ENCODE peak calls at places on chromosomes 5 and 9, in ten cellular contexts. One of them, this sample, is unnamed.

GRCh38 chr9:115513148-115513547 is 395.2 kb upstream of the TNC start:
- DNase-seq in left ventricle myocardium inferior: no peak
- DNase-seq in GM23338: peak; percentile 25
- DNase-seq in CD4-positive, alpha-beta T cell: no peak
- DNase-seq in AG04449: no peak
- DNase-seq in cardiac muscle cell: no peak
- DNase-seq in heart left ventricle: no peak
- DNase-seq in body of pancreas: no peak
- DNase-seq in choroid plexus epithelial cell: no peak
- DNase-seq in GM12865: no peak
- DNase-seq in this sample: no peak

GRCh38 chr5:12616093-12616492 is 711.8 kb upstream of the CTNND2 start:
- DNase-seq in left ventricle myocardium inferior: no peak
- DNase-seq in GM23338: no peak
- DNase-seq in CD4-positive, alpha-beta T cell: no peak
- DNase-seq in AG04449: no peak
- DNase-seq in cardiac muscle cell: no peak
- DNase-seq in heart left ventricle: no peak
- DNase-seq in body of pancreas: no peak
- DNase-seq in choroid plexus epithelial cell: no peak
- DNase-seq in GM12865: no peak
- DNase-seq in this sample: no peak

GRCh38 chr5:14721990-14722656 is 57.6 kb downstream of the OTULIN start:
- DNase-seq in left ventricle myocardium inferior: no peak
- DNase-seq in GM23338: no peak
- DNase-seq in CD4-positive, alpha-beta T cell: no peak
- DNase-seq in AG04449: no peak
- DNase-seq in cardiac muscle cell: no peak
- DNase-seq in heart left ventricle: no peak
- DNase-seq in body of pancreas: no peak
- DNase-seq in choroid plexus epithelial cell: no peak
- DNase-seq in GM12865: no peak
- DNase-seq in this sample: no peak

GRCh38 chr9:32406046-32406445 is 21.6 kb downstream of the ACO1 start:
- DNase-seq in left ventricle myocardium inferior: no peak
- DNase-seq in GM23338: no peak
- DNase-seq in CD4-positive, alpha-beta T cell: no peak
- DNase-seq in AG04449: no peak
- DNase-seq in cardiac muscle cell: no peak
- DNase-seq in heart left ventricle: no peak
- DNase-seq in body of pancreas: no peak
- DNase-seq in choroid plexus epithelial cell: no peak
- DNase-seq in GM12865: no peak
- DNase-seq in this sample: no peak

GRCh38 chr9:69122391-69123141 is 51.5 kb upstream of the TJP2 start:
- DNase-seq in left ventricle myocardium inferior: no peak
- DNase-seq in GM23338: peak; percentile 82
- DNase-seq in CD4-positive, alpha-beta T cell: no peak
- DNase-seq in AG04449: peak; percentile 51
- DNase-seq in cardiac muscle cell: peak; percentile 36
- DNase-seq in heart left ventricle: no peak
- DNase-seq in body of pancreas: peak; percentile 69
- DNase-seq in choroid plexus epithelial cell: peak; percentile 93
- DNase-seq in GM12865: no peak
- DNase-seq in this sample: no peak

GRCh38 chr9:137385061-137385655 is 37.8 kb downstream of the EXD3 start:
- DNase-seq in left ventricle myocardium inferior: peak; percentile 4
- DNase-seq in GM23338: no peak
- DNase-seq in CD4-positive, alpha-beta T cell: no peak
- DNase-seq in AG04449: no peak
- DNase-seq in cardiac muscle cell: no peak
- DNase-seq in heart left ventricle: peak; percentile 15
- DNase-seq in body of pancreas: no peak
- DNase-seq in choroid plexus epithelial cell: no peak
- DNase-seq in GM12865: no peak
- DNase-seq in this sample: no peak

GRCh38 chr5:155049569-155050383 is 36.2 kb downstream of the KIF4B start:
- DNase-seq in left ventricle myocardium inferior: no peak
- DNase-seq in GM23338: peak; percentile 76
- DNase-seq in CD4-positive, alpha-beta T cell: no peak
- DNase-seq in AG04449: no peak
- DNase-seq in cardiac muscle cell: peak; percentile 16
- DNase-seq in heart left ventricle: no peak
- DNase-seq in body of pancreas: no peak
- DNase-seq in choroid plexus epithelial cell: peak; percentile 39
- DNase-seq in GM12865: peak; percentile 30
- DNase-seq in this sample: no peak

GRCh38 chr5:107365355-107366109 is 305.2 kb downstream of the EFNA5 start:
- DNase-seq in left ventricle myocardium inferior: no peak
- DNase-seq in GM23338: peak; percentile 39
- DNase-seq in CD4-positive, alpha-beta T cell: no peak
- DNase-seq in AG04449: peak; percentile 85
- DNase-seq in cardiac muscle cell: no peak
- DNase-seq in heart left ventricle: no peak
- DNase-seq in body of pancreas: no peak
- DNase-seq in choroid plexus epithelial cell: peak; percentile 95
- DNase-seq in GM12865: peak; percentile 63
- DNase-seq in this sample: no peak

DNA sequence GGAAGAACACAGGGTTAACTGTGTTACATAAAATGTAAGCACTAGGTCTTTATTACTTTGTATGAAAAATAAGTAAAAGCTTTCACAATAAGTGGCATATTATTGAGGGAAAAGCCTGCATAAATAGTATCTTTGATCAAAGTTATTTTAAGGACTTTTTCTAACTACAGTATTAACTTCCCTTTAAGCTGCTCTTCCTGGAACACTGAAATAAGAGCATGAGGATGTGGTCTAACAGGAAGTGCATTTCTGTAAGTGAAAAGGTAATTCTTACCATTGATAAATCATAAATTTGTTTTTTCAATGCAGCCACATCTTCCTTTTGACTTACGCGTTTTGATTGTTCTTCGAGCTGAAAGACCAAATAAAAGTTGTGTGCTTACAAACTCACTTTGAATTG is 50.8 kb downstream of the RASEF start:
- DNase-seq in left ventricle myocardium inferior: no peak
- DNase-seq in GM23338: no peak
- DNase-seq in CD4-positive, alpha-beta T cell: no peak
- DNase-seq in AG04449: no peak
- DNase-seq in cardiac muscle cell: no peak
- DNase-seq in heart left ventricle: no peak
- DNase-seq in body of pancreas: no peak
- DNase-seq in choroid plexus epithelial cell: peak; percentile 26
- DNase-seq in GM12865: no peak
- DNase-seq in this sample: no peak
- TF ChIP-seq CTCF in left ventricle myocardium inferior: no peak
- TF ChIP-seq CTCF in GM23338: no peak
- TF ChIP-seq CTCF in CD4-positive, alpha-beta T cell: no peak
- TF ChIP-seq CTCF in AG04449: no peak
- TF ChIP-seq CTCF in cardiac muscle cell: no peak
- TF ChIP-seq CTCF in heart left ventricle: no peak
- TF ChIP-seq CTCF in body of pancreas: no peak
- TF ChIP-seq CTCF in choroid plexus epithelial cell: no peak
- TF ChIP-seq CTCF in GM12865: no peak
- TF ChIP-seq CTCF in this sample: no peak

GRCh38 chr5:146428658-146429057 is 18.5 kb upstream of the TCERG1 start:
- DNase-seq in left ventricle myocardium inferior: no peak
- DNase-seq in GM23338: no peak
- DNase-seq in CD4-positive, alpha-beta T cell: no peak
- DNase-seq in AG04449: no peak
- DNase-seq in cardiac muscle cell: no peak
- DNase-seq in heart left ventricle: no peak
- DNase-seq in body of pancreas: no peak
- DNase-seq in choroid plexus epithelial cell: no peak
- DNase-seq in GM12865: peak; percentile 47
- DNase-seq in this sample: no peak

GRCh38 chr5:146425023-146425422 is 22.1 kb upstream of the TCERG1 start:
- DNase-seq in left ventricle myocardium inferior: no peak
- DNase-seq in GM23338: peak; percentile 62
- DNase-seq in CD4-positive, alpha-beta T cell: no peak
- DNase-seq in AG04449: no peak
- DNase-seq in cardiac muscle cell: no peak
- DNase-seq in heart left ventricle: no peak
- DNase-seq in body of pancreas: no peak
- DNase-seq in choroid plexus epithelial cell: no peak
- DNase-seq in GM12865: no peak
- DNase-seq in this sample: no peak

GRCh38 chr5:146427619-146427997 is 19.5 kb upstream of the TCERG1 start:
- DNase-seq in left ventricle myocardium inferior: no peak
- DNase-seq in GM23338: no peak
- DNase-seq in CD4-positive, alpha-beta T cell: no peak
- DNase-seq in AG04449: no peak
- DNase-seq in cardiac muscle cell: no peak
- DNase-seq in heart left ventricle: no peak
- DNase-seq in body of pancreas: no peak
- DNase-seq in choroid plexus epithelial cell: no peak
- DNase-seq in GM12865: no peak
- DNase-seq in this sample: no peak

GRCh38 chr5:146426305-146426704 is 20.8 kb upstream of the TCERG1 start:
- DNase-seq in left ventricle myocardium inferior: no peak
- DNase-seq in GM23338: no peak
- DNase-seq in CD4-positive, alpha-beta T cell: no peak
- DNase-seq in AG04449: no peak
- DNase-seq in cardiac muscle cell: no peak
- DNase-seq in heart left ventricle: no peak
- DNase-seq in body of pancreas: no peak
- DNase-seq in choroid plexus epithelial cell: no peak
- DNase-seq in GM12865: no peak
- DNase-seq in this sample: no peak

DNA sequence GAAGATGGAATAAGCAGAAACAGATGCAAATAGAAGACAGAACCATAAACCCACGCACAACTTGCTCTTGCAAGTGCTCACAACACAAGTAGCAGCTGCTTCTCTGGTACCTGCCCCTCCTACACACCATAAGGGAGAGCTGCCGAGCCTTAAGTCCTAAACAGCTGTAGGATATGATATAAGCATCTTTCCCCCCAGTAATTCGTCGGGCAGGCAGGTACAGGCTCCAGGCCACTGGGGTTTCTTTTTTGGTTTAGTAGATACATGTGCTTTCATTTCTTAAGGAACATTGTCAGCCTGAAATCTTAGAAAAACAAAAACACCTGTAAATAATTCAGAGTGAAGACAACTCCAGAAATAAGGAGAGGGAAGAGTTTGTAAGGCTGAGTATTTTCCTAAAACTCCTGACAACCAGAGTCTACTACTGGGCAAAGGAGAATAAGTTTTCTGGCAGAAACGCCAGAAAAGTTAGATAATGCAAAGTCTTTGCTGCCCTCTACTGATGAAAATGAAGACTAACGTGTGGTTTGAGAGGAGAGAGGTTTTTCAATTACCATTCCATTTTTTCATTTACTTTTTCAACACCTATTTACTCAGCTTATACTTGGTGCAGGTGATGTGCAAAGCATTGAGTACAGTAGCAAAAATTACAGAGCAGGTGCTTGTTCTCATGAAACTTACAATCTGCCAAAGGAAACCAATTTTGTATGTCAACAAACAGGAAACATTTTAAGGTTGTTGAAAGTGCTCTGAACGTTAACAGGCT is 20.1 kb upstream of the TCERG1 start:
- DNase-seq in left ventricle myocardium inferior: no peak
- DNase-seq in GM23338: peak; percentile 75
- DNase-seq in CD4-positive, alpha-beta T cell: no peak
- DNase-seq in AG04449: no peak
- DNase-seq in cardiac muscle cell: peak; percentile 60
- DNase-seq in heart left ventricle: no peak
- DNase-seq in body of pancreas: no peak
- DNase-seq in choroid plexus epithelial cell: peak; percentile 68
- DNase-seq in GM12865: peak; percentile 41
- DNase-seq in this sample: no peak
- TF ChIP-seq CTCF in left ventricle myocardium inferior: peak; percentile 74
- TF ChIP-seq CTCF in GM23338: peak; percentile 82
- TF ChIP-seq CTCF in CD4-positive, alpha-beta T cell: peak; percentile 74
- TF ChIP-seq CTCF in AG04449: peak; percentile 44
- TF ChIP-seq CTCF in cardiac muscle cell: peak; percentile 61
- TF ChIP-seq CTCF in heart left ventricle: peak; percentile 74
- TF ChIP-seq CTCF in body of pancreas: peak; percentile 35
- TF ChIP-seq CTCF in choroid plexus epithelial cell: peak; percentile 61
- TF ChIP-seq CTCF in GM12865: peak; percentile 55
- TF ChIP-seq CTCF in this sample: peak; percentile 70

DNA sequence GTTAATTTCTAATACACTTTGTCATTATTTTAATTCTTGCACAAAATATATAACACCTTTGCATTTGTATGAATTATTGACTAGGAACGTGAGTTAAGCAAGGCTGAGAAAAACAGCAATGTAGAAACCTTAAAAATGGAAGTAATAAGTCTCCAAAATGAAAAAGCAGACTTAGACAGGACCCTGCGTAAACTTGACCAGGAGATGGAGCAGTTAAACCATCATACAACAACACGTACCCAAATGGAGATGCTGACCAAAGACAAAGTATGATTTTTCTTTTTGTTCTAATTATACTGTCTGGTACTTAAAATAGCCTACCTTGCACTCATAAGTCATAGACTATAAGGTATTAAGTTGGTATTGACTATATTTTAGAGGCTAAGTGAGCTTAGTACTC is 34.4 kb downstream of the RAD50 start:
- DNase-seq in left ventricle myocardium inferior: no peak
- DNase-seq in GM23338: no peak
- DNase-seq in CD4-positive, alpha-beta T cell: no peak
- DNase-seq in AG04449: no peak
- DNase-seq in cardiac muscle cell: no peak
- DNase-seq in heart left ventricle: no peak
- DNase-seq in body of pancreas: no peak
- DNase-seq in choroid plexus epithelial cell: peak; percentile 43
- DNase-seq in GM12865: peak; percentile 41
- DNase-seq in this sample: no peak
- TF ChIP-seq CTCF in left ventricle myocardium inferior: no peak
- TF ChIP-seq CTCF in GM23338: no peak
- TF ChIP-seq CTCF in CD4-positive, alpha-beta T cell: no peak
- TF ChIP-seq CTCF in AG04449: no peak
- TF ChIP-seq CTCF in cardiac muscle cell: no peak
- TF ChIP-seq CTCF in heart left ventricle: peak; percentile 12
- TF ChIP-seq CTCF in body of pancreas: no peak
- TF ChIP-seq CTCF in choroid plexus epithelial cell: peak; percentile 35
- TF ChIP-seq CTCF in GM12865: peak; percentile 8
- TF ChIP-seq CTCF in this sample: no peak

GRCh38 chr9:117074782-117075510 is 339.9 kb downstream of the ASTN2 start:
- DNase-seq in left ventricle myocardium inferior: no peak
- DNase-seq in GM23338: no peak
- DNase-seq in CD4-positive, alpha-beta T cell: no peak
- DNase-seq in AG04449: no peak
- DNase-seq in cardiac muscle cell: peak; percentile 25
- DNase-seq in heart left ventricle: no peak
- DNase-seq in body of pancreas: no peak
- DNase-seq in choroid plexus epithelial cell: no peak
- DNase-seq in GM12865: no peak
- DNase-seq in this sample: peak; percentile 63

GRCh38 chr9:117075636-117076035 is 339.2 kb downstream of the ASTN2 start:
- DNase-seq in left ventricle myocardium inferior: no peak
- DNase-seq in GM23338: no peak
- DNase-seq in CD4-positive, alpha-beta T cell: no peak
- DNase-seq in AG04449: no peak
- DNase-seq in cardiac muscle cell: no peak
- DNase-seq in heart left ventricle: no peak
- DNase-seq in body of pancreas: no peak
- DNase-seq in choroid plexus epithelial cell: no peak
- DNase-seq in GM12865: no peak
- DNase-seq in this sample: no peak

GRCh38 chr9:117074337-117074662 is 340.6 kb downstream of the ASTN2 start:
- DNase-seq in left ventricle myocardium inferior: no peak
- DNase-seq in GM23338: no peak
- DNase-seq in CD4-positive, alpha-beta T cell: no peak
- DNase-seq in AG04449: no peak
- DNase-seq in cardiac muscle cell: no peak
- DNase-seq in heart left ventricle: no peak
- DNase-seq in body of pancreas: no peak
- DNase-seq in choroid plexus epithelial cell: no peak
- DNase-seq in GM12865: no peak
- DNase-seq in this sample: no peak

GRCh38 chr9:117073071-117073470 is 341.8 kb downstream of the ASTN2 start:
- DNase-seq in left ventricle myocardium inferior: no peak
- DNase-seq in GM23338: peak; percentile 23
- DNase-seq in CD4-positive, alpha-beta T cell: no peak
- DNase-seq in AG04449: no peak
- DNase-seq in cardiac muscle cell: no peak
- DNase-seq in heart left ventricle: no peak
- DNase-seq in body of pancreas: no peak
- DNase-seq in choroid plexus epithelial cell: no peak
- DNase-seq in GM12865: no peak
- DNase-seq in this sample: no peak

GRCh38 chr9:117073539-117074336 is 341.1 kb downstream of the ASTN2 start:
- DNase-seq in left ventricle myocardium inferior: no peak
- DNase-seq in GM23338: peak; percentile 87
- DNase-seq in CD4-positive, alpha-beta T cell: no peak
- DNase-seq in AG04449: no peak
- DNase-seq in cardiac muscle cell: peak; percentile 68
- DNase-seq in heart left ventricle: no peak
- DNase-seq in body of pancreas: peak; percentile 25
- DNase-seq in choroid plexus epithelial cell: peak; percentile 57
- DNase-seq in GM12865: peak; percentile 34
- DNase-seq in this sample: peak; percentile 77
- TF ChIP-seq CTCF in left ventricle myocardium inferior: peak; percentile 40
- TF ChIP-seq CTCF in GM23338: peak; percentile 93
- TF ChIP-seq CTCF in CD4-positive, alpha-beta T cell: no peak
- TF ChIP-seq CTCF in AG04449: peak; percentile 63
- TF ChIP-seq CTCF in cardiac muscle cell: peak; percentile 61
- TF ChIP-seq CTCF in heart left ventricle: peak; percentile 37
- TF ChIP-seq CTCF in body of pancreas: peak; percentile 26
- TF ChIP-seq CTCF in choroid plexus epithelial cell: peak; percentile 79
- TF ChIP-seq CTCF in GM12865: peak; percentile 58
- TF ChIP-seq CTCF in this sample: peak; percentile 83

This sample was measured in glutamatergic neuron.